ENCODE peak calls at places on chromosomes 2 and 18, in eight cellular contexts. One of them, this sample, is unnamed.

GRCh38 chr2:179636995-179637394 is 224.4 kb downstream of the ZNF385B start:
- DNase-seq in naive thymus-derived CD4-positive, alpha-beta T cell: no peak
- DNase-seq in heart left ventricle: no peak
- DNase-seq in lower leg skin: no peak
- DNase-seq in esophagus squamous epithelium: no peak
- DNase-seq in OCI-LY7: no peak
- DNase-seq in left ventricle myocardium inferior: no peak
- DNase-seq in choroid plexus epithelial cell: no peak
- DNase-seq in this sample: no peak

GRCh38 chr2:123826729-123827271 is 198.3 kb upstream of the CNTNAP5 start:
- DNase-seq in naive thymus-derived CD4-positive, alpha-beta T cell: no peak
- DNase-seq in heart left ventricle: no peak
- DNase-seq in lower leg skin: no peak
- DNase-seq in esophagus squamous epithelium: no peak
- DNase-seq in OCI-LY7: no peak
- DNase-seq in left ventricle myocardium inferior: no peak
- DNase-seq in choroid plexus epithelial cell: no peak
- DNase-seq in this sample: no peak

GRCh38 chr2:30272761-30273573 is 41.6 kb downstream of the LBH start:
- DNase-seq in naive thymus-derived CD4-positive, alpha-beta T cell: no peak
- DNase-seq in heart left ventricle: no peak
- DNase-seq in lower leg skin: peak; percentile 83
- DNase-seq in esophagus squamous epithelium: no peak
- DNase-seq in OCI-LY7: no peak
- DNase-seq in left ventricle myocardium inferior: no peak
- DNase-seq in choroid plexus epithelial cell: peak; percentile 58
- DNase-seq in this sample: no peak

GRCh38 chr2:182031956-182032355 is 46.3 kb downstream of the PPP1R1C start:
- DNase-seq in naive thymus-derived CD4-positive, alpha-beta T cell: no peak
- DNase-seq in heart left ventricle: no peak
- DNase-seq in lower leg skin: no peak
- DNase-seq in esophagus squamous epithelium: no peak
- DNase-seq in OCI-LY7: no peak
- DNase-seq in left ventricle myocardium inferior: no peak
- DNase-seq in choroid plexus epithelial cell: no peak
- DNase-seq in this sample: no peak

GRCh38 chr18:77131652-77132368 is 773 bp downstream of the MBP start:
- DNase-seq in naive thymus-derived CD4-positive, alpha-beta T cell: peak; percentile 33
- DNase-seq in heart left ventricle: peak; percentile 66
- DNase-seq in lower leg skin: peak; percentile 94
- DNase-seq in esophagus squamous epithelium: no peak
- DNase-seq in OCI-LY7: peak; percentile 34
- DNase-seq in left ventricle myocardium inferior: peak; percentile 69
- DNase-seq in choroid plexus epithelial cell: peak; percentile 49
- DNase-seq in this sample: no peak

GRCh38 chr2:30239308-30240161 is 8.2 kb downstream of the LBH start:
- DNase-seq in naive thymus-derived CD4-positive, alpha-beta T cell: peak; percentile 76
- DNase-seq in heart left ventricle: peak; percentile 77
- DNase-seq in lower leg skin: peak; percentile 95
- DNase-seq in esophagus squamous epithelium: no peak
- DNase-seq in OCI-LY7: peak; percentile 78
- DNase-seq in left ventricle myocardium inferior: peak; percentile 76
- DNase-seq in choroid plexus epithelial cell: peak; percentile 85
- DNase-seq in this sample: peak; percentile 48

GRCh38 chr18:49813071-49813320 is 337 bp downstream of the ACAA2 start:
- DNase-seq in naive thymus-derived CD4-positive, alpha-beta T cell: no peak
- DNase-seq in heart left ventricle: peak; percentile 38
- DNase-seq in lower leg skin: peak; percentile 86
- DNase-seq in esophagus squamous epithelium: no peak
- DNase-seq in OCI-LY7: peak; percentile 49
- DNase-seq in left ventricle myocardium inferior: peak; percentile 33
- DNase-seq in choroid plexus epithelial cell: peak; percentile 43
- DNase-seq in this sample: no peak

GRCh38 chr2:172081248-172082022 is 3.9 kb upstream of the DLX1 start:
- DNase-seq in naive thymus-derived CD4-positive, alpha-beta T cell: peak; percentile 25
- DNase-seq in heart left ventricle: no peak
- DNase-seq in lower leg skin: no peak
- DNase-seq in esophagus squamous epithelium: no peak
- DNase-seq in OCI-LY7: no peak
- DNase-seq in left ventricle myocardium inferior: no peak
- DNase-seq in choroid plexus epithelial cell: no peak
- DNase-seq in this sample: no peak

GRCh38 chr2:148259674-148260073 is 238.8 kb downstream of the MBD5 start:
- DNase-seq in naive thymus-derived CD4-positive, alpha-beta T cell: no peak
- DNase-seq in heart left ventricle: no peak
- DNase-seq in lower leg skin: no peak
- DNase-seq in esophagus squamous epithelium: no peak
- DNase-seq in OCI-LY7: peak; percentile 45
- DNase-seq in left ventricle myocardium inferior: no peak
- DNase-seq in choroid plexus epithelial cell: peak; percentile 23
- DNase-seq in this sample: peak; percentile 22

DNA sequence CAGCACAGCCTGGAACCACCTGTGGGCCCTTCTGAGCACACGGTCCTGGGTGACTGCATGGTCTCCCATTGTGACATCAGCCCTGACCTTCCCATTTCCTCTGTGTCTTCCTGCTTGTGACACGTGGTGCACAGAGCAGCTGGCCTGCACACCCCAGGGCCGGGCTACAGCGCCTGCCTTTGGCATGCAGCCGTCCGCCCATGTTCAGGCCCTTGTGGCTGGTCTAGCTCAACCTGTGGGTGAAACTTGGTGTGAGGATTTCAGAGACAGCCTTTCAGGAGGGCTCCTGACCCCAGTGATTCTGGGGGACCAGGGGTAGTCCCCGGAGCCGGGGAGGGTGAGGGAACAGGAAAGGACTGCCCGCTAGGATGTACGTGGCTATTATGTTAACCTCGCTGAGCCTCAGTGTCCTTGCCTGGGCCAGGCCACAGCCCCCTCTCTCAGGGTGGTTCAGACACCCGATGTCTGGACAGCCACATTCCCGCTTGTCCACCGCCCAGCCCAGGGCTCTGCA is 284.8 kb upstream of the HS6ST1 start:
- DNase-seq in naive thymus-derived CD4-positive, alpha-beta T cell: no peak
- DNase-seq in heart left ventricle: no peak
- DNase-seq in lower leg skin: peak; percentile 79
- DNase-seq in esophagus squamous epithelium: no peak
- DNase-seq in OCI-LY7: no peak
- DNase-seq in left ventricle myocardium inferior: peak; percentile 18
- DNase-seq in choroid plexus epithelial cell: no peak
- DNase-seq in this sample: no peak
- H3K4me3 ChIP-seq in naive thymus-derived CD4-positive, alpha-beta T cell: no peak overlapping the region
- H3K4me3 ChIP-seq in heart left ventricle: no peak overlapping the region
- H3K4me3 ChIP-seq in lower leg skin: no peak overlapping the region
- H3K4me3 ChIP-seq in esophagus squamous epithelium: no peak overlapping the region
- H3K4me3 ChIP-seq in OCI-LY7: no peak overlapping the region
- H3K4me3 ChIP-seq in left ventricle myocardium inferior: no peak overlapping the region
- H3K4me3 ChIP-seq in choroid plexus epithelial cell: no peak overlapping the region
- H3K4me3 ChIP-seq in this sample: no peak overlapping the region

GRCh38 chr2:28225472-28225915 is 167.2 kb upstream of the FOSL2 start:
- DNase-seq in naive thymus-derived CD4-positive, alpha-beta T cell: no peak
- DNase-seq in heart left ventricle: no peak
- DNase-seq in lower leg skin: no peak
- DNase-seq in esophagus squamous epithelium: no peak
- DNase-seq in OCI-LY7: no peak
- DNase-seq in left ventricle myocardium inferior: no peak
- DNase-seq in choroid plexus epithelial cell: peak; percentile 56
- DNase-seq in this sample: no peak

GRCh38 chr2:28227498-28227897 is 165.2 kb upstream of the FOSL2 start:
- DNase-seq in naive thymus-derived CD4-positive, alpha-beta T cell: no peak
- DNase-seq in heart left ventricle: no peak
- DNase-seq in lower leg skin: no peak
- DNase-seq in esophagus squamous epithelium: no peak
- DNase-seq in OCI-LY7: no peak
- DNase-seq in left ventricle myocardium inferior: no peak
- DNase-seq in choroid plexus epithelial cell: no peak
- DNase-seq in this sample: no peak

GRCh38 chr2:28226558-28226957 is 166.1 kb upstream of the FOSL2 start:
- DNase-seq in naive thymus-derived CD4-positive, alpha-beta T cell: no peak
- DNase-seq in heart left ventricle: no peak
- DNase-seq in lower leg skin: no peak
- DNase-seq in esophagus squamous epithelium: no peak
- DNase-seq in OCI-LY7: no peak
- DNase-seq in left ventricle myocardium inferior: no peak
- DNase-seq in choroid plexus epithelial cell: no peak
- DNase-seq in this sample: no peak

GRCh38 chr2:28231110-28231621 is 161.5 kb upstream of the FOSL2 start:
- DNase-seq in naive thymus-derived CD4-positive, alpha-beta T cell: no peak
- DNase-seq in heart left ventricle: peak; percentile 31
- DNase-seq in lower leg skin: no peak
- DNase-seq in esophagus squamous epithelium: no peak
- DNase-seq in OCI-LY7: no peak
- DNase-seq in left ventricle myocardium inferior: peak; percentile 22
- DNase-seq in choroid plexus epithelial cell: peak; percentile 16
- DNase-seq in this sample: no peak

DNA sequence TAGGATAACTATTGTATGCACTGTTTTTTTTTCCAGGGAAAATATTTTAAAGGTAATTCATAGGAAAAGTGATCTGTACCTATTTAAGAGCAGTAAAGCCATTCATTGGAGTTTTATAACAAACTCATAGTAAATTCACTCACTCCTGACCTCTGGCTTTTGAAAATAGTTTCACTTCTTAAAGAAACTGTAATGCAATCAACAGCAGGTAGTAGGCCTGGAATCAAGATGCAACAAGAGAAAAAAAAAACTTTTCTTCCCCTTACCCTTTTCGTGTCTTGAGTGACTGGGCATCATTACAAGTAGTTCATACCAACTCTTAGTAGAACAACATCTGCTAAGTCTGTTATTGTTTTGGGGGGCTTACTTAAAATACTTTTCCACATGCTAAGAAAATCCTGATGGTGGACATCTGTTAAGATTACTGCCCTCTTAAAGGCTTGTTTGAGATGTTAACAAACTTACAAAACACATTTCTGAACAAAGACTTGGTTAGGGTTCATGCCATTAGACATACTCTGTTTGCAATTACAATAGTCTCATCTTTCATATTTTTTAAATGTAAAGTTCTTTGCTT is 164.2 kb upstream of the FOSL2 start:
- DNase-seq in naive thymus-derived CD4-positive, alpha-beta T cell: no peak
- DNase-seq in heart left ventricle: no peak
- DNase-seq in lower leg skin: no peak
- DNase-seq in esophagus squamous epithelium: no peak
- DNase-seq in OCI-LY7: no peak
- DNase-seq in left ventricle myocardium inferior: no peak
- DNase-seq in choroid plexus epithelial cell: peak; percentile 48
- DNase-seq in this sample: no peak
- H3K4me3 ChIP-seq in naive thymus-derived CD4-positive, alpha-beta T cell: no peak overlapping the region
- H3K4me3 ChIP-seq in heart left ventricle: no peak overlapping the region
- H3K4me3 ChIP-seq in lower leg skin: no peak overlapping the region
- H3K4me3 ChIP-seq in esophagus squamous epithelium: no peak overlapping the region
- H3K4me3 ChIP-seq in OCI-LY7: no peak overlapping the region
- H3K4me3 ChIP-seq in left ventricle myocardium inferior: no peak overlapping the region
- H3K4me3 ChIP-seq in choroid plexus epithelial cell: no peak overlapping the region
- H3K4me3 ChIP-seq in this sample: no peak overlapping the region

DNA sequence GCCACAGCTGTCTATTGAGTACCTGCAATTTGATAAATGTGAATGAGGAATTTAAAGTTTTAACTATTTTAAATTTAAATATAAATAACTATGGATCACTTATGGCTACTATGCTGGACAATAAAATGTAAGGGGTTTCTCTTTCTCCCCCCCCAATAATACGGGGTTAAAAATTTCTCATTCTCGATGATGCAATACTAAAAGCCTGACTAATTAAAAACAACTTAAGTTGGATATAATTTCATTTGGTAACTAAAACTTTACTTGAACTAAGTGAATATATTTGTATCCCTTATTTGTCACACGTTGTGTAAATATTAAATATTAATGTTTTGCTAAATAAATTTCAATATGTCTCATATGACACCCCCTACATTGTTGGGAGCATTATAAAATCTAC is 297.3 kb downstream of the GRB14 start:
- DNase-seq in naive thymus-derived CD4-positive, alpha-beta T cell: no peak
- DNase-seq in heart left ventricle: no peak
- DNase-seq in lower leg skin: no peak
- DNase-seq in esophagus squamous epithelium: no peak
- DNase-seq in OCI-LY7: no peak
- DNase-seq in left ventricle myocardium inferior: no peak
- DNase-seq in choroid plexus epithelial cell: no peak
- DNase-seq in this sample: no peak
- H3K4me3 ChIP-seq in naive thymus-derived CD4-positive, alpha-beta T cell: no peak overlapping the region
- H3K4me3 ChIP-seq in heart left ventricle: no peak overlapping the region
- H3K4me3 ChIP-seq in lower leg skin: no peak overlapping the region
- H3K4me3 ChIP-seq in esophagus squamous epithelium: no peak overlapping the region
- H3K4me3 ChIP-seq in OCI-LY7: no peak overlapping the region
- H3K4me3 ChIP-seq in left ventricle myocardium inferior: no peak overlapping the region
- H3K4me3 ChIP-seq in choroid plexus epithelial cell: no peak overlapping the region
- H3K4me3 ChIP-seq in this sample: no peak overlapping the region

DNA sequence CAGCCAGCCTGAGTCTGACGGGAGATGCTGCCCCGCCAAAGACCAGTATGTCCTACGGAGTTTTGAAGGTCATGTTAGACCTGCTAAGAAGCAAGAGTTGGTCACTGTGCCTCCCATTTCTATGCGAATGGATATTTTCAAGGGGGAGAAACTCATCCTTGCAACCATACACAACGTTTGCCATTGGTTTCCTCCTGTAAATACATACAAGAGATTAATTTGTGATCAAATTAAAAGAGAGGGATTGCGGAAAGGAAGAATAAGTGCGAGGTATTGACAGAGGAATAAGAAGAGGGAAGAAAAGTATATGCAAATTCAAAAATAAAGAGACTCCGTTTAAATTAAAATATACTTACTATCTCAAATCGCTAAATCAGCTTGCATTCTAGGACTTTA is 809 bp upstream of the CACNB4 start:
- DNase-seq in naive thymus-derived CD4-positive, alpha-beta T cell: no peak
- DNase-seq in heart left ventricle: no peak
- DNase-seq in lower leg skin: no peak
- DNase-seq in esophagus squamous epithelium: no peak
- DNase-seq in OCI-LY7: no peak
- DNase-seq in left ventricle myocardium inferior: no peak
- DNase-seq in choroid plexus epithelial cell: no peak
- DNase-seq in this sample: no peak
- H3K4me3 ChIP-seq in naive thymus-derived CD4-positive, alpha-beta T cell: peak overlapping the region; percentile 58
- H3K4me3 ChIP-seq in heart left ventricle: peak overlapping the region; percentile 70
- H3K4me3 ChIP-seq in lower leg skin: no peak overlapping the region
- H3K4me3 ChIP-seq in esophagus squamous epithelium: peak overlapping the region; percentile 77
- H3K4me3 ChIP-seq in OCI-LY7: no peak overlapping the region
- H3K4me3 ChIP-seq in left ventricle myocardium inferior: peak overlapping the region; percentile 77
- H3K4me3 ChIP-seq in choroid plexus epithelial cell: no peak overlapping the region
- H3K4me3 ChIP-seq in this sample: peak overlapping the region; percentile 44

DNA sequence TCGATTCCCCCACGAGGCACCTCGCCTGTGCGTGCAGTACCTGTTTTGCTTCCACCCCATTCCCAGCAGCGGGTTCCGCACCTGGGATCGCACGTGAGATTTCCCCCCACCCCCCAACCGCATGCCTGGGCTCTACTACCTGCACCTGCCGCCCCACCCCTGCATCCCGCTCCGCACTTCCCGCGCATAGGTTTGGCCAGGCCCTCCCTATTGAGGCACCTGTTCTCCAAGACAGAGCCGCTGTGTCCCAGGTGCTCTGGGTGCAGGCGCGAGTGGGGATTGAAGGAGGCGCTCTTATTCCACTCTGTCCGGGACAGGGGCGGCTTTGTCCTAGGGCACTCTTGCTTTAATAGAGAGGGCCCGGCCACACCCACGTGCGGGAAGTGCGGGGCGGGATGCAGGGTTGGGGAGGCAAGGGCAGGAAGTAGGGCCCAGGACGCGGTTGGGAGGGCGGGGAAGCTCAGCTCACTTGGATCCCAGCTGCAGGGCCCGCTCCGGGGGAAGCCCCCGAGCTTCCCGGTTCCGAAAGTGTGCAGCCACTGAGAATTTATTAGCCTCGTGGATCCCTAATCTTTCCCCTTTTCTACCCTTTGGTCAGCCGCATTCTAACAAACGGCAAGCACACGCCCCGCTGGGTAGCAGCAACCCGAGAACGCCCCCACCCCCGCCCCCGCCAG is 698 bp upstream of the MOCOS start:
- DNase-seq in naive thymus-derived CD4-positive, alpha-beta T cell: no peak
- DNase-seq in heart left ventricle: peak; percentile 39
- DNase-seq in lower leg skin: peak; percentile 86
- DNase-seq in esophagus squamous epithelium: no peak
- DNase-seq in OCI-LY7: no peak
- DNase-seq in left ventricle myocardium inferior: peak; percentile 31
- DNase-seq in choroid plexus epithelial cell: no peak
- DNase-seq in this sample: no peak
- H3K4me3 ChIP-seq in naive thymus-derived CD4-positive, alpha-beta T cell: peak overlapping the region; percentile 77
- H3K4me3 ChIP-seq in heart left ventricle: peak overlapping the region; percentile 67
- H3K4me3 ChIP-seq in lower leg skin: peak overlapping the region; percentile 58
- H3K4me3 ChIP-seq in esophagus squamous epithelium: peak overlapping the region; percentile 85
- H3K4me3 ChIP-seq in OCI-LY7: no peak overlapping the region
- H3K4me3 ChIP-seq in left ventricle myocardium inferior: peak overlapping the region; percentile 67
- H3K4me3 ChIP-seq in choroid plexus epithelial cell: peak overlapping the region; percentile 76
- H3K4me3 ChIP-seq in this sample: peak overlapping the region; percentile 45